ENCODE peak calls at places on chromosome 13, in four cellular contexts. One of them, this sample, is unnamed.

GRCh38 chr13:113123226-113124150 is 889 bp downstream of the F10 start:
- DNase-seq in K562: peak
- DNase-seq in HepG2: peak
- DNase-seq in A549: no peak
- DNase-seq in this sample: peak

GRCh38 chr13:105598551-105598950 is 936.9 kb downstream of the EFNB2 start:
- DNase-seq in K562: no peak
- DNase-seq in HepG2: no peak
- DNase-seq in A549: no peak
- DNase-seq in this sample: no peak

GRCh38 chr13:19153782-19154450 is 27.7 kb downstream of the TUBA3C start:
- DNase-seq in K562: peak
- DNase-seq in HepG2: peak
- DNase-seq in A549: peak
- DNase-seq in this sample: no peak

GRCh38 chr13:40644838-40645620 is 21.4 kb downstream of the FOXO1 start:
- DNase-seq in K562: no peak
- DNase-seq in HepG2: no peak
- DNase-seq in A549: no peak
- DNase-seq in this sample: no peak

GRCh38 chr13:64568748-64569147 is 2661.4 kb downstream of the PCDH9 start:
- DNase-seq in K562: no peak
- DNase-seq in HepG2: no peak
- DNase-seq in A549: no peak
- DNase-seq in this sample: no peak

GRCh38 chr13:73894995-73895571 is 239.1 kb downstream of the KLF12 start:
- DNase-seq in K562: no peak
- DNase-seq in HepG2: no peak
- DNase-seq in A549: no peak
- DNase-seq in this sample: no peak

GRCh38 chr13:106527806-106528205 is 7.7 kb downstream of the EFNB2 start:
- DNase-seq in K562: no peak
- DNase-seq in HepG2: no peak
- DNase-seq in A549: no peak
- DNase-seq in this sample: no peak

GRCh38 chr13:71864981-71865857 is 1.8 kb downstream of the DACH1 start:
- DNase-seq in K562: no peak
- DNase-seq in HepG2: no peak
- DNase-seq in A549: no peak
- DNase-seq in this sample: peak

GRCh38 chr13:76711515-76712182 is 174.6 kb downstream of the KCTD12 start:
- DNase-seq in K562: no peak
- DNase-seq in HepG2: no peak
- DNase-seq in A549: peak
- DNase-seq in this sample: no peak

GRCh38 chr13:41006296-41006695 is 12.8 kb downstream of the ELF1 start:
- DNase-seq in K562: no peak
- DNase-seq in HepG2: no peak
- DNase-seq in A549: no peak
- DNase-seq in this sample: no peak

GRCh38 chr13:95535243-95535642 is 17.3 kb upstream of the CLDN10 start:
- DNase-seq in K562: no peak
- DNase-seq in HepG2: peak
- DNase-seq in A549: peak
- DNase-seq in this sample: no peak

GRCh38 chr13:26978081-26978860 is 193.3 kb downstream of the USP12 start:
- DNase-seq in K562: no peak
- DNase-seq in HepG2: no peak
- DNase-seq in A549: no peak
- DNase-seq in this sample: peak

GRCh38 chr13:24863748-24864540 is 100.0 kb downstream of the RNF17 start:
- DNase-seq in K562: peak
- DNase-seq in HepG2: no peak
- DNase-seq in A549: no peak
- DNase-seq in this sample: no peak

GRCh38 chr13:81480634-81481033 is 1139.7 kb upstream of the SPRY2 start:
- DNase-seq in K562: no peak
- DNase-seq in HepG2: no peak
- DNase-seq in A549: peak
- DNase-seq in this sample: no peak

GRCh38 chr13:95388420-95389079 is 87.3 kb upstream of the ABCC4 start:
- DNase-seq in K562: no peak
- DNase-seq in HepG2: no peak
- DNase-seq in A549: no peak
- DNase-seq in this sample: no peak

GRCh38 chr13:60267498-60268202 is 103.9 kb upstream of the DIAPH3 start:
- DNase-seq in K562: no peak
- DNase-seq in HepG2: no peak
- DNase-seq in A549: peak
- DNase-seq in this sample: peak

GRCh38 chr13:37207646-37208045 is 102.2 kb upstream of the CSNK1A1L start:
- DNase-seq in K562: no peak
- DNase-seq in HepG2: no peak
- DNase-seq in A549: no peak
- DNase-seq in this sample: no peak

GRCh38 chr13:26562538-26562890 is 5.0 kb downstream of the WASF3 start:
- DNase-seq in K562: no peak
- DNase-seq in HepG2: no peak
- DNase-seq in A549: no peak
- DNase-seq in this sample: no peak

GRCh38 chr13:111046590-111047141 is 68.4 kb upstream of the ARHGEF7 start:
- DNase-seq in K562: peak
- DNase-seq in HepG2: no peak
- DNase-seq in A549: no peak
- DNase-seq in this sample: no peak

GRCh38 chr13:33642374-33643065 is 175.4 kb upstream of the RFC3 start:
- DNase-seq in K562: no peak
- DNase-seq in HepG2: peak
- DNase-seq in A549: peak
- DNase-seq in this sample: no peak

GRCh38 chr13:66556306-66556705 is 673.8 kb downstream of the PCDH9 start:
- DNase-seq in K562: no peak
- DNase-seq in HepG2: no peak
- DNase-seq in A549: no peak
- DNase-seq in this sample: no peak

GRCh38 chr13:66547685-66548084 is 682.5 kb downstream of the PCDH9 start:
- DNase-seq in K562: no peak
- DNase-seq in HepG2: no peak
- DNase-seq in A549: no peak
- DNase-seq in this sample: no peak

GRCh38 chr13:66559093-66559492 is 671.0 kb downstream of the PCDH9 start:
- DNase-seq in K562: no peak
- DNase-seq in HepG2: no peak
- DNase-seq in A549: no peak
- DNase-seq in this sample: no peak

GRCh38 chr13:66558511-66558910 is 671.6 kb downstream of the PCDH9 start:
- DNase-seq in K562: no peak
- DNase-seq in HepG2: no peak
- DNase-seq in A549: no peak
- DNase-seq in this sample: no peak

GRCh38 chr13:66553391-66553790 is 676.7 kb downstream of the PCDH9 start:
- DNase-seq in K562: no peak
- DNase-seq in HepG2: no peak
- DNase-seq in A549: no peak
- DNase-seq in this sample: no peak
- TF ChIP-seq NR3C1 in K562: no peak
- TF ChIP-seq NR3C1 in HepG2: no peak
- TF ChIP-seq NR3C1 in A549: no peak
- TF ChIP-seq NR3C1 in this sample: no peak

GRCh38 chr13:28322256-28322895 is 172.6 kb downstream of the FLT1 start:
- DNase-seq in K562: no peak
- DNase-seq in HepG2: no peak
- DNase-seq in A549: no peak
- DNase-seq in this sample: no peak
- TF ChIP-seq MAX in K562: no peak
- TF ChIP-seq MAX in HepG2: no peak
- TF ChIP-seq MAX in A549: no peak
- TF ChIP-seq MAX in this sample: no peak

GRCh38 chr13:42395066-42395821 is 123.3 kb downstream of the AKAP11 start:
- DNase-seq in K562: no peak
- DNase-seq in HepG2: no peak
- DNase-seq in A549: no peak
- DNase-seq in this sample: no peak

GRCh38 chr13:42394361-42395065 is 122.6 kb downstream of the AKAP11 start:
- DNase-seq in K562: no peak
- DNase-seq in HepG2: no peak
- DNase-seq in A549: no peak
- DNase-seq in this sample: no peak

GRCh38 chr13:42398542-42398941 is 126.6 kb downstream of the AKAP11 start:
- DNase-seq in K562: no peak
- DNase-seq in HepG2: no peak
- DNase-seq in A549: no peak
- DNase-seq in this sample: no peak

GRCh38 chr13:42396901-42397670 is 125.1 kb downstream of the AKAP11 start:
- DNase-seq in K562: no peak
- DNase-seq in HepG2: no peak
- DNase-seq in A549: no peak
- DNase-seq in this sample: no peak

DNA sequence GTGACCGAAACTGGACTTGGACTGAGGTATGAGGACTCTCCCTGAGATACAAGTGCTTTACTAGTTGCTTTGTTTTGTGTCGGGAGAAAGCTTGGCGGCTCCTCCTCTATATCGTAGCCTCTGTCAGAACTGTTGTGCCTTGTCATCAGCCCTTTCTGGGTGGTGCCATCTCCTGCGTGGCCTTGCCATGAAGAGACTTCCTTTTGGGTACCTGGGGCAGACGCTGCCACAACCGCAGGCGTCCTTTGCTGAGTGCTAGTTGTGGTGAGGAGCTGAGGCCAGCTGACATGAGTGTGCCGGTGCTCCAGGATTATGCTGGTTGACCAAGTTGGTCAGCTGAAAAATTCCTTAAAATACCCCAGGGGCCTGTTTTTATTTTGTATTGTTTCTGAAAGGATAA is 124.5 kb downstream of the AKAP11 start:
- DNase-seq in K562: no peak
- DNase-seq in HepG2: no peak
- DNase-seq in A549: no peak
- DNase-seq in this sample: no peak
- TF ChIP-seq NR3C1 in K562: no peak
- TF ChIP-seq NR3C1 in HepG2: no peak
- TF ChIP-seq NR3C1 in A549: no peak
- TF ChIP-seq NR3C1 in this sample: no peak

DNA sequence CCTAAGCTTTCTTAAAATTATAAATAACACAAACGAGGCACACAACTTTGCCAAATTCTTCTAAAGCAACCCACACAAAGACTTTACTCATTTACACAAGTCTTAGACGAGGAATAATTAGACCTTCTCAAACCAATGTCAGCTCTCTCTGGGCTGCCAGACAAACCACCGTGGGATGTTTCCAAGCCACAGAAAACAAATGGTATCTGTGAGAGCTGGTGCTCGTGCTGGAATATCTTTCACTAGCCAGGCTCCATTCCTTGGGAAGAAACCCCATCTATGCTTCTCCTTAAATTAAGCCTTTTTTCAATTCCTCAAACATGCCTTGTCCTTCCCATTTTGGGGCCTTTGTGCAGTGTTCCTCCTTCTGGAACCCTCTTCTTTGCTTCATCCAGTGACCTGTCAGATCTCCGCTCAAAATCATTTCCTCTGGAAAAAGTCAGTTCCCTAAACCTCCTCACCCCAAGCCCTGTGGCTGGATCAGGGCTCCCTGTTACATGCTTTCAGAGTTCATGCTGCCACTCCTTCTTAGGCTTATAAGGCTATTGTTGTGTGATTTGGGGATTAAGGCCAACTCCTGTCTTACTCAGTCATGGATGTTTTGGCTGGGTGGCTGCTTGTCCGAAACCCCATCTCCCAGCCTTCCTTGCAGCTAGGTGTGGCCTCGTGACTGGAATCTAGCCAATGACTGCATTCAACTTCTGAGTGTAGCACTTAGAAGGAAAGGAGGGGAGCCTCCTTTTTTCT is 64.2 kb upstream of the GTF2F2 start:
- DNase-seq in K562: peak
- DNase-seq in HepG2: no peak
- DNase-seq in A549: no peak
- DNase-seq in this sample: no peak
- TF ChIP-seq MAX in K562: no peak
- TF ChIP-seq MAX in HepG2: no peak
- TF ChIP-seq MAX in A549: no peak
- TF ChIP-seq MAX in this sample: no peak